ENCODE peak calls at places on chromosomes 13 and 19, in seven cellular contexts. C, U, R, J, M, K and L are unnamed samples.

GRCh38 chr19:50994129-50994528 is 7.3 kb downstream of the KLK8 start:
- DNase-seq in C (no peak), U (no peak), R (no peak), J (peak; percentile 59), M (no peak), K (no peak), L (no peak)

GRCh38 chr13:99018418-99019180 is 40.7 kb upstream of the DOCK9 start:
- DNase-seq in C (no peak), U (peak; percentile 68), R (no peak), J (no peak), M (no peak), K (no peak), L (no peak)

GRCh38 chr19:5882421-5882968 is 12.2 kb upstream of the FUT5 start:
- DNase-seq in C (no peak), U (no peak), R (no peak), J (no peak), M (no peak), K (no peak), L (no peak)

GRCh38 chr13:42354246-42355117 is 82.5 kb downstream of the AKAP11 start:
- DNase-seq in C (no peak), U (peak; percentile 48), R (no peak), J (no peak), M (no peak), K (no peak), L (no peak)

GRCh38 chr19:8585894-8586750 is 8.9 kb upstream of the MYO1F start:
- DNase-seq in C (no peak), U (no peak), R (peak; percentile 67), J (peak; percentile 97), M (peak; percentile 42), K (peak; percentile 49), L (peak; percentile 59)

GRCh38 chr13:86892330-86892729 is 778.8 kb upstream of the SLITRK5 start:
- DNase-seq in C (no peak), U (peak; percentile 2), R (no peak), J (no peak), M (no peak), K (no peak), L (no peak)

GRCh38 chr13:33401238-33401637 is 115.7 kb upstream of the STARD13 start:
- DNase-seq in C (no peak), U (no peak), R (no peak), J (no peak), M (no peak), K (no peak), L (peak; percentile 74)

GRCh38 chr19:5880604-5881078 is 10.3 kb upstream of the FUT5 start:
- DNase-seq in C (no peak), U (peak; percentile 74), R (no peak), J (peak; percentile 73), M (peak; percentile 78), K (no peak), L (no peak)

GRCh38 chr19:47247308-47247990 is 8.9 kb upstream of the CCDC9 start:
- DNase-seq in C (peak; percentile 78), U (peak; percentile 75), R (peak; percentile 77), J (peak; percentile 92), M (peak; percentile 84), K (peak; percentile 66), L (peak; percentile 84)

GRCh38 chr13:55517312-55517711 is 1623.4 kb upstream of the PRR20A start:
- DNase-seq in C (no peak), U (no peak), R (no peak), J (peak; percentile 77), M (no peak), K (peak; percentile 7), L (no peak)

GRCh38 chr13:98171806-98172569 is 5.1 kb downstream of the RNF113B start:
- DNase-seq in C (peak; percentile 38), U (peak; percentile 32), R (no peak), J (peak; percentile 71), M (peak; percentile 40), K (no peak), L (peak; percentile 45)

GRCh38 chr13:100521912-100522490 is 66.6 kb downstream of the GGACT start:
- DNase-seq in C (no peak), U (no peak), R (no peak), J (peak; percentile 19), M (no peak), K (no peak), L (no peak)

GRCh38 chr13:21668665-21669599 is 1.9 kb upstream of the FGF9 start:
- DNase-seq in C (peak; percentile 48), U (peak; percentile 69), R (peak; percentile 40), J (peak; percentile 77), M (no peak), K (peak; percentile 66), L (no peak)

GRCh38 chr19:49665301-49666119 is at the start of the genes BCL2L12 and IRF3:
- DNase-seq in C (peak; percentile 99), U (peak; percentile 93), R (peak; percentile 99), J (peak; percentile 98), M (peak; percentile 97), K (peak; percentile 98), L (peak; percentile 99)

GRCh38 chr19:35017507-35017906 is 12.8 kb upstream of the SCN1B start:
- DNase-seq in C (no peak), U (no peak), R (no peak), J (no peak), M (no peak), K (no peak), L (no peak)

GRCh38 chr19:16372065-16372915 is 47.7 kb downstream of the KLF2 start:
- DNase-seq in C (no peak), U (no peak), R (no peak), J (no peak), M (peak; percentile 11), K (no peak), L (no peak)
- H3K4me1 ChIP-seq in C (peaks cover 19% of the 10 kb centered on the region), U (peaks cover 10% of the 10 kb centered on the region), R (peaks cover 97% of the 10 kb centered on the region), J (no peaks in the 10 kb centered on the region), M (peaks cover 64% of the 10 kb centered on the region), K (peaks cover 61% of the 10 kb centered on the region), L (peaks cover 4% of the 10 kb centered on the region)

DNA sequence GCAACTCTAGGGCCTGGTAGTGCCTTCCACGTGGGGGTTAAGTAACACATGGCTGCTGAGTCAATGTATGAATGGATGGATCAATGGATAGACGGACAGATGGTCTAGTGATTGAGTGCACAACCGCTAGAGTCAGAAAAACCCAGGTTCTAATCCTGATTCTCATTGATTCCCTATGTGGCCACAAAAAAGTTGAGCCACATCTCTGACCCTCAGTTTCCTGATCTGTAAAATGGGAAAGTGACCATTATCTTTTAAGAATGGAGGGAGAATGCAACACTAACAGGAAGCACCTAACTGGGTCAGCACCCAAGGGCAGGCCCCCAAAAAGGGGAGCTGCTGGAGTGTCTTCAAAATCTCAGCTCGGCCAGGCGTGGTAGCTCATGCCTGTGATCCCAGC is 2.6 kb downstream of the SMIM7 start:
- DNase-seq in C (no peak), U (no peak), R (no peak), J (no peak), M (no peak), K (no peak), L (no peak)
- H3K36me3 ChIP-seq in C (no peaks in the 10 kb centered on the region), U (peaks cover 43% of the 10 kb centered on the region), R (peaks cover 46% of the 10 kb centered on the region), J (peaks cover 62% of the 10 kb centered on the region), M (peaks cover 63% of the 10 kb centered on the region), K (peaks cover 3% of the 10 kb centered on the region), L (peaks cover 17% of the 10 kb centered on the region)

GRCh38 chr13:111166882-111167281 is 51.8 kb downstream of the ARHGEF7 start:
- DNase-seq in C (no peak), U (no peak), R (no peak), J (no peak), M (no peak), K (no peak), L (no peak)
- H3K4me1 ChIP-seq in C (peaks cover 9% of the 10 kb centered on the region), U (peaks cover 9% of the 10 kb centered on the region), R (peaks cover 31% of the 10 kb centered on the region), J (no peaks in the 10 kb centered on the region), M (peaks cover 55% of the 10 kb centered on the region), K (peaks cover 11% of the 10 kb centered on the region), L (peaks cover 15% of the 10 kb centered on the region)

DNA sequence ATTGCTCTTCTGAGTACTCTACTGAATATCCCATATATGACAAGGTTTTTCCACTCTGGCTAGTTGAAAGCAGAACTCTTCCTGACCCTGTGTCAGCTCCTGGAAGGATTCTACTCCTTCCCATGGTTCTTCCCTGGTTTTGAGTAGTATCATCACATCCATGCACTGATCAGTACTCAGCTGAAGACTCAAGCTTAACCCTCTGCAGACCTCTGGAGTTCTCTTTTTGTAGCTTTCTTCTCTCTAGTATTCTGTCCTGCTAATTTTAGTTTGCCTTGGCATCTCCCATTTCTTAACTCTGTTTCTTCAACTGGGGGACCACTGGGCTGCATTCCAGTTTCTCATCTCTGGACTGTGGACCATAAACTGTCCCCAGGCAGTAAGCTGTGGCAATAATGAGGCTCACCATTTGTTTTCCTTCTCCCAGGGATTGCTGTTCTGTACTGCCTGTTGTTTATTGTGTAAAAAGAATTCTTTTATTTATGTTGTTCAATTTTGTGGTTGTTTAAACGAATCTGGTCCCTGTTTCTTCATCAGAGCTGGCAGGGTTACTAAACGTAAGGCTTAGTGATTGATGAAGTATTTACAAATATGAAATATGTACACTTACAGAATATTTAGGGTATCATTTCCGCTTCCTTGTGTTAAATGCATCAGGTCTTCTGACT is 19.7 kb downstream of the LPAR6 start:
- DNase-seq in C (no peak), U (no peak), R (no peak), J (no peak), M (no peak), K (no peak), L (no peak)
- H3K36me3 ChIP-seq in C (no peaks in the 10 kb centered on the region), U (peaks cover 4% of the 10 kb centered on the region), R (no peaks in the 10 kb centered on the region), J (no peaks in the 10 kb centered on the region), M (peaks cover 51% of the 10 kb centered on the region), K (no peaks in the 10 kb centered on the region), L (no peaks in the 10 kb centered on the region)

DNA sequence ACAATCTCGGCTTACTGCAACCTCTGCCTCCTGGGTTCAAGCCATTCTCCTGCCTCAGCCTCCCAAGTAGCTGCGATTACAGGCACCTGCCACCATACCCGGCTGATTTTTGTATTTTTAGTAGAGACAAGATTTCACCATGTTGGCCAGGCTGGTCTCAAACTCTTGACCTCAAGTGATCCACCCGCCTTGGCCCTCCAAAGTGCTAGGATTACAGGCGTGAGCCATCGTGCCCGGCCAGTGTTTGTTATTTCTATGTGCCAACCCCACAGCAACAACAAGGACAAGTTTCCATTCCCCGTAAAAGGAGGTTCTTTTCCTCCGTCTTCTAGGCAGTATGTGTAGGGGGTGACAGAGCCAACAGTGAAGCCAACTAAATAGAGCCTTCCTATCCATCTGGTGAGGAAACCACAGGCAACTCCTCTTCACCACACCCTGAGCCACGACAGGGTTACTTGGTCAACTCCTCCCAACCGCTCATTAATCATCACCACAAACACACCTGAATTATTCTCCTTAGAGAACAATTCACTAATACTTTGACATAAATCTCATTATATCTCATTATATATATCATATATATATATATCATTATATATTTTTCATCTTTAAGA is 25.5 kb downstream of the FOXO1 start:
- DNase-seq in C (no peak), U (no peak), R (no peak), J (no peak), M (no peak), K (no peak), L (no peak)
- H3K4me1 ChIP-seq in C (peaks cover 29% of the 10 kb centered on the region), U (no peaks in the 10 kb centered on the region), R (peaks cover 93% of the 10 kb centered on the region), J (peaks cover 3% of the 10 kb centered on the region), M (peaks cover 87% of the 10 kb centered on the region), K (peaks cover 11% of the 10 kb centered on the region), L (peaks cover 11% of the 10 kb centered on the region)

DNA sequence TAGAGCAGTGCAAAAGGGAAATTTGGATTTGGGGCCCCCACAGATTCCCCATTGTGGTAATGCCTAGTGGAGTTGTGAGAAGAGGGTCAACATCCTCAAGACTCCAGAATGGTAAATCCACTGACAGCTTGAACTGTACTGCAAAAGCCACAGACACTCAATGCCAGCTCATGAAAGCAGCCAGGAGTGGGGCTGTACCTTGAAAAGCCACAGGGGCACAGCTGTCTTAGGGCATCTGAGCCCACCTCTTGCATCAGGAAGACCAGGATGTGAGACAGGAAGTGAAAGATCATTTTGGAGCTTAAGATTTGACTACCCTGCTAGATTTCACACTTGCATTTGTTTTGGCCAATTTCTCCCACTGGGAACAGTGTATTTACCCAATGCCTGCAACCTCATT is 1548.9 kb upstream of the PCDH20 start:
- DNase-seq in C (no peak), U (no peak), R (no peak), J (no peak), M (no peak), K (no peak), L (no peak)
- H3K36me3 ChIP-seq in C (no peaks in the 10 kb centered on the region), U (no peaks in the 10 kb centered on the region), R (no peaks in the 10 kb centered on the region), J (no peaks in the 10 kb centered on the region), M (no peaks in the 10 kb centered on the region), K (no peaks in the 10 kb centered on the region), L (no peaks in the 10 kb centered on the region)